ENCODE peak calls at places on chromosomes 7 and 10, in five cellular contexts. One of them, this sample, is unnamed.

GRCh38 chr10:93991101-93991500 is 2.6 kb upstream of the PLCE1 start:
- DNase-seq in mesendoderm: no peak
- DNase-seq in neural progenitor cell: no peak
- DNase-seq in IMR-90: no peak
- DNase-seq in GM23248: no peak
- DNase-seq in this sample: no peak

GRCh38 chr10:62924344-62924748 is 108.2 kb upstream of the EGR2 start:
- DNase-seq in mesendoderm: peak
- DNase-seq in neural progenitor cell: peak
- DNase-seq in IMR-90: no peak
- DNase-seq in GM23248: no peak
- DNase-seq in this sample: no peak

GRCh38 chr10:96690755-96691730 is 29.3 kb downstream of the PIK3AP1 start:
- DNase-seq in mesendoderm: no peak
- DNase-seq in neural progenitor cell: no peak
- DNase-seq in IMR-90: peak
- DNase-seq in GM23248: peak
- DNase-seq in this sample: no peak

GRCh38 chr10:17512341-17513001 is 58.1 kb upstream of the ST8SIA6 start:
- DNase-seq in mesendoderm: peak
- DNase-seq in neural progenitor cell: no peak
- DNase-seq in IMR-90: peak
- DNase-seq in GM23248: peak
- DNase-seq in this sample: no peak

GRCh38 chr10:19730071-19730470 is 86.2 kb upstream of the PLXDC2 start:
- DNase-seq in mesendoderm: no peak
- DNase-seq in neural progenitor cell: no peak
- DNase-seq in IMR-90: peak
- DNase-seq in GM23248: peak
- DNase-seq in this sample: no peak

GRCh38 chr10:126902157-126902556 is 3.1 kb upstream of the DOCK1 start:
- DNase-seq in mesendoderm: peak
- DNase-seq in neural progenitor cell: no peak
- DNase-seq in IMR-90: peak
- DNase-seq in GM23248: peak
- DNase-seq in this sample: no peak

GRCh38 chr10:121910673-121911420 is 17.0 kb downstream of the ATE1 start:
- DNase-seq in mesendoderm: no peak
- DNase-seq in neural progenitor cell: no peak
- DNase-seq in IMR-90: peak
- DNase-seq in GM23248: peak
- DNase-seq in this sample: no peak

GRCh38 chr10:89301721-89302445 is at the start of gene IFIT2:
- DNase-seq in mesendoderm: no peak
- DNase-seq in neural progenitor cell: no peak
- DNase-seq in IMR-90: peak
- DNase-seq in GM23248: peak
- DNase-seq in this sample: peak

GRCh38 chr10:13271552-13272163 is 28.2 kb downstream of the PHYH start:
- DNase-seq in mesendoderm: peak
- DNase-seq in neural progenitor cell: peak
- DNase-seq in IMR-90: peak
- DNase-seq in GM23248: peak
- DNase-seq in this sample: peak

GRCh38 chr10:3895045-3895609 is 110.1 kb upstream of the KLF6 start:
- DNase-seq in mesendoderm: no peak
- DNase-seq in neural progenitor cell: no peak
- DNase-seq in IMR-90: peak
- DNase-seq in GM23248: peak
- DNase-seq in this sample: no peak

GRCh38 chr7:125358551-125359167 is 429.0 kb upstream of the POT1 start:
- DNase-seq in mesendoderm: no peak
- DNase-seq in neural progenitor cell: no peak
- DNase-seq in IMR-90: no peak
- DNase-seq in GM23248: no peak
- DNase-seq in this sample: no peak

GRCh38 chr10:58952162-58952561 is 224.3 kb upstream of the PHYHIPL start:
- DNase-seq in mesendoderm: no peak
- DNase-seq in neural progenitor cell: no peak
- DNase-seq in IMR-90: no peak
- DNase-seq in GM23248: peak
- DNase-seq in this sample: no peak

GRCh38 chr7:128201067-128201689 is 39.9 kb upstream of the LEP start:
- DNase-seq in mesendoderm: peak
- DNase-seq in neural progenitor cell: peak
- DNase-seq in IMR-90: no peak
- DNase-seq in GM23248: no peak
- DNase-seq in this sample: no peak

GRCh38 chr10:127918570-127918969 is 11.7 kb downstream of the PTPRE start:
- DNase-seq in mesendoderm: no peak
- DNase-seq in neural progenitor cell: no peak
- DNase-seq in IMR-90: no peak
- DNase-seq in GM23248: no peak
- DNase-seq in this sample: no peak

GRCh38 chr7:66043681-66044497 is 31.7 kb upstream of the ASL start:
- DNase-seq in mesendoderm: no peak
- DNase-seq in neural progenitor cell: peak
- DNase-seq in IMR-90: no peak
- DNase-seq in GM23248: peak
- DNase-seq in this sample: no peak

GRCh38 chr7:82548141-82548688 is 104.6 kb upstream of the CACNA2D1 start:
- DNase-seq in mesendoderm: no peak
- DNase-seq in neural progenitor cell: no peak
- DNase-seq in IMR-90: no peak
- DNase-seq in GM23248: no peak
- DNase-seq in this sample: no peak

GRCh38 chr7:82542665-82543064 is 99.1 kb upstream of the CACNA2D1 start:
- DNase-seq in mesendoderm: peak
- DNase-seq in neural progenitor cell: no peak
- DNase-seq in IMR-90: peak
- DNase-seq in GM23248: peak
- DNase-seq in this sample: no peak
- H3K9ac ChIP-seq in mesendoderm: no peak
- H3K9ac ChIP-seq in neural progenitor cell: no peak
- H3K9ac ChIP-seq in IMR-90: no peak
- H3K9ac ChIP-seq in GM23248: no peak
- H3K9ac ChIP-seq in this sample: no peak

DNA sequence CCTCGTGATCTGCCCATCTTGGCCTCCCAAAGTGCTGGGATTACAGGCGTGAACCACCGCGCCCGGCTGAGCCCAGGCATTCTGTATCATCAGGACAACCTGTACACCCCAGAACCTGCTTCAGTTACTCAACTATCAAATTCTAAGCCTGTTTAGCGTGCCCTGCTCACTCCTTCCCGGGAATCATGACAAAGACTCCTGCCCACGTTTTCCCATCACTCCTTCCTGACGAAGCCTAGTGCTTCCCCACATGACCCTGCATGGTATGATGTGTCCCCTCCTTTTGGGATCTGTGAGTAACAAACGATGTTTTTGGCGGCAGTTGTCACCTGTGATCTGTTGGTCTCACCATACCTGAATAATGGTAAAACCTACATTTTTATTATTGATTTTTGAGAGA is 12.2 kb upstream of the RADIL start:
- DNase-seq in mesendoderm: no peak
- DNase-seq in neural progenitor cell: no peak
- DNase-seq in IMR-90: no peak
- DNase-seq in GM23248: no peak
- DNase-seq in this sample: no peak
- H3K4me2 ChIP-seq in mesendoderm: no peak
- H3K4me2 ChIP-seq in neural progenitor cell: no peak
- H3K4me2 ChIP-seq in IMR-90: no peak
- H3K4me2 ChIP-seq in GM23248: no peak
- H3K4me2 ChIP-seq in this sample: no peak

GRCh38 chr10:32980242-32980557 is 22.2 kb upstream of the ITGB1 start:
- DNase-seq in mesendoderm: no peak
- DNase-seq in neural progenitor cell: no peak
- DNase-seq in IMR-90: no peak
- DNase-seq in GM23248: no peak
- DNase-seq in this sample: no peak

GRCh38 chr10:32982911-32983310 is 24.9 kb upstream of the ITGB1 start:
- DNase-seq in mesendoderm: no peak
- DNase-seq in neural progenitor cell: no peak
- DNase-seq in IMR-90: peak
- DNase-seq in GM23248: peak
- DNase-seq in this sample: no peak

GRCh38 chr10:32982293-32982709 is 24.3 kb upstream of the ITGB1 start:
- DNase-seq in mesendoderm: no peak
- DNase-seq in neural progenitor cell: no peak
- DNase-seq in IMR-90: peak
- DNase-seq in GM23248: peak
- DNase-seq in this sample: no peak

GRCh38 chr10:32980558-32981468 is 22.8 kb upstream of the ITGB1 start:
- DNase-seq in mesendoderm: peak
- DNase-seq in neural progenitor cell: peak
- DNase-seq in IMR-90: peak
- DNase-seq in GM23248: peak
- DNase-seq in this sample: peak

DNA sequence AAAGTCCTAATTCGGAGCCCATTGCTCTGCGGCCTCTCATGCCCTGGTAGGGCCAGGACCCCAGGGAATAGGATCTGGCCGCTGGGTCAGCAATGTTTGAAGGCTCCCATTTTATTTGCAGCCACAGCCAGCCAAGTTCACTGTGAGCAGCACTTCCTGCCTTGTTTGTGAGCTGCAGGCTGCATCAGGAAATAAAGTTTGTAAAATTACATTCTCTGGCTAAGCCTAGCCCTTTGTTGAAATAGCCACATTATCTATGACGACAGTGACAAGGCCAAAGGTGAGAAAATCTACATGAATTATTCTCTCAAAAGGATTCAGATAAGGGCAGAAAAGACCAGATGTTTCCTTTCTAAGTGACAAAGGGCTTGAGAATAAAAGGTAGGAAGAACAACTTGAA is 23.7 kb upstream of the ITGB1 start:
- DNase-seq in mesendoderm: peak
- DNase-seq in neural progenitor cell: no peak
- DNase-seq in IMR-90: peak
- DNase-seq in GM23248: peak
- DNase-seq in this sample: peak
- H3K9ac ChIP-seq in mesendoderm: peak
- H3K9ac ChIP-seq in neural progenitor cell: no peak
- H3K9ac ChIP-seq in IMR-90: peak
- H3K9ac ChIP-seq in GM23248: peak
- H3K9ac ChIP-seq in this sample: peak

DNA sequence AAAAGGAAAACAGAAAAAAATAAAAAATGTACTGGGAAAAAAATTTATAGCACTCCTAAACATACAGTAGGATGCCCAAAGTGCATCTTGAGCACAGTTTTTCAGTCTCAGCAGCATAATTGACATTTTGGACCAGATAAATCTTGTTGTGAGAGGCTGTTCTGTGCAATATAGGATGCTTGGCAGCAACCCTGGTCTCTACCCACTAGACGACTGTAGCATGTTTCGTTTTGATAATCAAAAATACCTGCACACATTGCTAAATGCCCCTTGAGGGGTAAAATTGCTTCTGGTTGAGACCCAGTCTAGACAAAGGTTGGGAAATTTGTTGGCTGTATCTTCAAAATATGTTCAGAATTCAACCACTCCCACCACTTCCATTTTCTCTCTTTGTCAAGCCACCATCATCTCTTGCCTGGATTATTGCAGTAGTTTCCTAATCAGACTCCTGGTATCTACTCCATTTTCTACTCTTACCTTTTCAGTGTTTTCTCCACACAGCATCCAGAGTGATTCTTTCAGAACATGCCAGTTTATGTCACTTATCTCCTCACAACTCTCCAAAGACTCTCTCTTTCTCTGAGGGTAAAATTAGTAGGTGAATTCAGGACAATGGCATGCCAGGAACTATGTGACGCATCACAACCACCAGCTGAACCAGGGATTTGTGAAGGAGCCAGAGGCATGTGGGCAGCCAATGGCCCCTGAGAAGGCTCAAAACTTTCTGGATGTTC is 91.4 kb downstream of the GPR85 start:
- DNase-seq in mesendoderm: peak
- DNase-seq in neural progenitor cell: no peak
- DNase-seq in IMR-90: peak
- DNase-seq in GM23248: peak
- DNase-seq in this sample: no peak
- H3K4me2 ChIP-seq in mesendoderm: no peak
- H3K4me2 ChIP-seq in neural progenitor cell: no peak
- H3K4me2 ChIP-seq in IMR-90: peak
- H3K4me2 ChIP-seq in GM23248: peak
- H3K4me2 ChIP-seq in this sample: no peak